ENCODE peak calls at places on chromosomes 13 and 19, in seven cellular contexts. Z is GM19239; J is fibroblast of pulmonary artery; B is activated T-cell treated with anti-CD3 and anti-CD28 coated beads, Interleukin-2, amount 50 U/mL, for 72 hours; D is choroid plexus epithelial cell; Q is natural killer cell; R is NCI-H1105 treated with DMSO at 0.1 percent for 48 hours. P is an unnamed sample.

GRCh38 chr19:12983561-12984142 is 11.6 kb upstream of the NFIX start:
- DNase-seq in Z (peak), J (peak), B (peak), D (peak), Q (peak), R (peak), P (peak)

GRCh38 chr13:98419786-98420559 is 156.9 kb downstream of the STK24 start:
- DNase-seq in Z (no peak), J (no peak), B (no peak), D (no peak), Q (no peak), R (no peak), P (no peak)

GRCh38 chr19:41844601-41845000 is at the start of gene LYPD4:
- DNase-seq in Z (no peak), J (no peak), B (no peak), D (no peak), Q (no peak), R (no peak), P (no peak)

GRCh38 chr13:110965038-110965754 is 50.3 kb upstream of the ANKRD10 start:
- DNase-seq in Z (no peak), J (peak), B (peak), D (peak), Q (no peak), R (no peak), P (peak)

GRCh38 chr19:23789246-23789645 is 30.6 kb upstream of the ZNF681 start:
- DNase-seq in Z (no peak), J (no peak), B (no peak), D (no peak), Q (no peak), R (no peak), P (no peak)

GRCh38 chr13:71712988-71713653 is 153.9 kb downstream of the DACH1 start:
- DNase-seq in Z (no peak), J (peak), B (no peak), D (peak), Q (no peak), R (peak), P (peak)

GRCh38 chr19:19514215-19514633 is 1.1 kb downstream of the TSSK6 start:
- DNase-seq in Z (no peak), J (peak), B (no peak), D (peak), Q (no peak), R (no peak), P (peak)

GRCh38 chr19:339262-339887 is 5.2 kb downstream of the MIER2 start:
- DNase-seq in Z (no peak), J (no peak), B (no peak), D (peak), Q (no peak), R (no peak), P (peak)

GRCh38 chr19:21508198-21508597 is 2.8 kb downstream of the ZNF429 start:
- DNase-seq in Z (no peak), J (no peak), B (no peak), D (no peak), Q (no peak), R (no peak), P (no peak)

GRCh38 chr19:42185281-42185680 is 32.2 kb downstream of the DEDD2 start:
- DNase-seq in Z (no peak), J (peak), B (peak), D (peak), Q (no peak), R (no peak), P (no peak)

GRCh38 chr13:58994778-58995177 is 1169.0 kb downstream of the DIAPH3 start:
- DNase-seq in Z (no peak), J (peak), B (no peak), D (peak), Q (no peak), R (peak), P (no peak)

GRCh38 chr19:49338691-49339363 is 3.6 kb downstream of the CD37 start:
- DNase-seq in Z (no peak), J (peak), B (no peak), D (peak), Q (no peak), R (no peak), P (peak)

GRCh38 chr19:32708457-32708856 is 11.1 kb upstream of the TDRD12 start:
- DNase-seq in Z (no peak), J (no peak), B (peak), D (peak), Q (no peak), R (no peak), P (no peak)

GRCh38 chr19:17496337-17496997 is 15.0 kb upstream of the PGLS start:
- DNase-seq in Z (peak), J (peak), B (peak), D (peak), Q (peak), R (peak), P (peak)

GRCh38 chr19:45906221-45906620 is 3.8 kb upstream of the MYPOP start:
- DNase-seq in Z (no peak), J (peak), B (no peak), D (no peak), Q (no peak), R (no peak), P (no peak)

GRCh38 chr13:26185720-26186119 is 36.4 kb downstream of the RNF6 start:
- DNase-seq in Z (no peak), J (no peak), B (no peak), D (no peak), Q (no peak), R (no peak), P (no peak)

GRCh38 chr19:17441241-17442135 is 7.0 kb downstream of the TMEM221 start:
- DNase-seq in Z (no peak), J (peak), B (peak), D (peak), Q (no peak), R (no peak), P (peak)

P was measured in fibroblast of villous mesenchyme.